ENCODE peak calls at places on chromosomes 3 and 15, in five cellular contexts. H is IMR-90, U is cardiac muscle cell, J is astrocyte of the spinal cord, G is ovary. A is an unnamed sample.
A peak's percentile ranks its signal among the peaks of the same experiment; 100 is the strongest.

GRCh38 chr3:94004301-94004910 is 24.0 kb downstream of the STX19 start:
- DNase-seq in H (peak; percentile 82), U (peak; percentile 52), J (peak; percentile 72), G (no peak), A (peak; percentile 76)

GRCh38 chr3:177746259-177747021 is 549.2 kb upstream of the TBL1XR1 start:
- DNase-seq in H (peak; percentile 83), U (no peak), J (peak; percentile 49), G (no peak), A (peak; percentile 60)

GRCh38 chr3:174016186-174016585 is 618.6 kb downstream of the NLGN1 start:
- DNase-seq in H (peak; percentile 92), U (no peak), J (peak; percentile 80), G (no peak), A (no peak)

GRCh38 chr3:188085596-188086560 is 68.1 kb upstream of the LPP start:
- DNase-seq in H (no peak), U (no peak), J (no peak), G (no peak), A (no peak)

GRCh38 chr3:64166584-64167155 is 58.6 kb downstream of the PRICKLE2 start:
- DNase-seq in H (no peak), U (peak; percentile 21), J (no peak), G (no peak), A (no peak)

GRCh38 chr3:193997228-193998192 is 138.4 kb upstream of the HES1 start:
- DNase-seq in H (no peak), U (peak; percentile 70), J (no peak), G (no peak), A (no peak)

GRCh38 chr15:72227720-72228119 is 3.3 kb downstream of the PKM start:
- DNase-seq in H (no peak), U (no peak), J (no peak), G (no peak), A (peak; percentile 21)

GRCh38 chr3:133989931-133990702 is 39.6 kb downstream of the SLCO2A1 start:
- DNase-seq in H (no peak), U (no peak), J (no peak), G (no peak), A (no peak)

GRCh38 chr3:131655076-131655685 is 152.4 kb upstream of the MRPL3 start:
- DNase-seq in H (no peak), U (no peak), J (no peak), G (no peak), A (no peak)

GRCh38 chr15:53160092-53160704 is 370.1 kb upstream of the ONECUT1 start:
- DNase-seq in H (no peak), U (no peak), J (no peak), G (peak; percentile 42), A (no peak)

GRCh38 chr3:114179575-114179974 is 723 bp upstream of the DRD3 start:
- DNase-seq in H (peak; percentile 32), U (peak; percentile 21), J (peak; percentile 24), G (no peak), A (peak; percentile 20)

GRCh38 chr15:69509131-69509530 is 56.5 kb downstream of the RPLP1 start:
- DNase-seq in H (peak; percentile 18), U (no peak), J (peak; percentile 10), G (no peak), A (no peak)

GRCh38 chr3:181384970-181385369 is 326.8 kb upstream of the SOX2 start:
- DNase-seq in H (no peak), U (no peak), J (no peak), G (no peak), A (no peak)

GRCh38 chr3:86743233-86743632 is 247.7 kb downstream of the VGLL3 start:
- DNase-seq in H (no peak), U (no peak), J (no peak), G (no peak), A (no peak)

GRCh38 chr15:90851945-90852344 is 16.4 kb upstream of the FURIN start:
- DNase-seq in H (no peak), U (no peak), J (no peak), G (no peak), A (no peak)

GRCh38 chr3:42376397-42376798 is 34.0 kb downstream of the LYZL4 start:
- DNase-seq in H (peak; percentile 72), U (no peak), J (peak; percentile 94), G (no peak), A (no peak)

GRCh38 chr15:63718590-63719035 is 115.1 kb downstream of the HERC1 start:
- DNase-seq in H (peak; percentile 84), U (no peak), J (peak; percentile 64), G (no peak), A (no peak)

GRCh38 chr3:178198329-178198728 is 337.9 kb upstream of the KCNMB2 start:
- DNase-seq in H (peak; percentile 40), U (no peak), J (peak; percentile 37), G (no peak), A (no peak)

GRCh38 chr15:34147371-34148140 is 45.7 kb downstream of the PGBD4 start:
- DNase-seq in H (peak; percentile 24), U (no peak), J (peak; percentile 14), G (no peak), A (no peak)

GRCh38 chr3:67489816-67490215 is 164.6 kb downstream of the SUCLG2 start:
- DNase-seq in H (peak; percentile 48), U (no peak), J (peak; percentile 40), G (no peak), A (no peak)

GRCh38 chr15:76165951-76166350 is 106.2 kb downstream of the TMEM266 start:
- DNase-seq in H (no peak), U (no peak), J (no peak), G (no peak), A (no peak)

GRCh38 chr15:74664028-74664616 is 31.7 kb downstream of the EDC3 start:
- DNase-seq in H (peak; percentile 75), U (no peak), J (peak; percentile 29), G (no peak), A (no peak)

DNA sequence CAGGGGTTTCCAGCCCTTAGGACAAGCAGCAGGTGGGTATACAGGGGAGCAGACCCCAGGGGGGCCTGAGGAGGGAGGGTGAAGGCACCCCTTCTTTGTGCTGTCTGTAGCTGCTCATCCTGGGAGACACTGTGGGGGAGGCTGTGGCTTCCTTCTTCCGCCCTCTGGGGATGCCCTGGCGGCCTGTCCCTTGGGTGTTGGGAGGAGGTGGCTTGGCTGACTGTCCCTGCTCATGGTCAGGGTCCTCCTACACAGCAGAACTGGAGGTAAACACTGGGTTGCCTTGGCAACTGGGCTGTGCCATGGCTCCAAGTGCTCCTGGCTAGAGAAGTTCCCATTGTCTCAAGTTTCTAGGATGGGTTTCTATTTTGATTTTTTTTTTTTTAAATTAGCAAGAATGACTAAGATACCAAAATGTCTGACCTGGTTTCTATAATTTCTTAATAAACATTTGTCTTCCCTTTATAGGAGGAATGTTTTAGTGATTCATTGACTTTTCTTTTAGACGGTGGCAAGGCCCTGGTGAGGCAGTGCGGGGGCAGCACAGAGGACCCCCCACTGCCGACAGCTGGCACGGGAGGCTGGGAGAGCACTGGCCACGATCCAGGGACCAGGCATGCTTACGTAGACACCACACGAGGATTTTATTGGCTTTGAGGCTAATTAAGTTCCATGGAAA is 12.4 kb downstream of the KLF13 start:
- DNase-seq in H (peak; percentile 79), U (peak; percentile 34), J (peak; percentile 82), G (peak; percentile 70), A (peak; percentile 71)
- TF ChIP-seq CTCF in H (no peak), U (no peak), J (no peak), G (no peak), A (no peak)

GRCh38 chr15:45186771-45187577 is 792 bp downstream of the SHF start:
- DNase-seq in H (no peak), U (peak; percentile 45), J (no peak), G (peak; percentile 65), A (no peak)
- H3K4me3 ChIP-seq in H (peak overlapping the region; percentile 68), U (peak overlapping the region; percentile 81), J (peak overlapping the region; percentile 60), G (peak overlapping the region; percentile 94), A (no peak overlapping the region)

DNA sequence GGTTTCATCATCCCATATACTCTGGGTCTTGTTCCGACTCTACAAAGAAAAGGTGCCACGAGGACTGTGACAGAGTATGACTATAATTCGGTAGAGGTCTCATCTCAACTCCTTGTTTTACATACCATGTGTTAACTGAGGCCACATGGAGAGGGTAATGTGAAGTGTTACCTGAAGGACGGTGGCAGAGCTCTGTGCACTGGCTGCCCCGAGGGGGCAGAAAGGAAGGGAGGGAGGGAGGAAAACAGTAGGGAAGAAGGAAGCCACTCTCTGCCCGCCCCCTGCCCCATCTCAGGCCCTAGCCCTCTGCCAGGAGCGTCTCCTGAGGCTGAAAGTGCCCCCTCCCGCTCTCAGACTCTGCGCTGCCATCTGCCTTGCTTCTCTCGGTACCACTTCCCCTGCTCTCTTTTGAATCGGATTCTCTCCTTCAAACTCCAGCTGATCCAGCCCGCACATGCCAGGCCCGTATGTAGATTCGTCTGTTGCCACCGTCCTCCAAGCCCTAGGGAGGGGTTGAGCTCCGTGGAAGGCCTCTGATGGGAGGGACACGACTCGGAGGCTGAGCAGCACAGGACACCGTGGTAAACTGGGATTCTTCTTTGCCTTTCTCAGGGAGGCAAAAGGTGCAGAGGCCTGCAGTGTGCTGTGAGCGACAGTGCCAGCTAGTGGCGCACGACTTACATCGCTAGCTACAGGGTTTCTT is 70.5 kb upstream of the ATP10A start:
- DNase-seq in H (peak; percentile 87), U (peak; percentile 79), J (peak; percentile 83), G (peak; percentile 64), A (peak; percentile 66)
- TF ChIP-seq CTCF in H (peak; percentile 94), U (peak; percentile 79), J (peak; percentile 89), G (peak; percentile 37), A (peak; percentile 62)

DNA sequence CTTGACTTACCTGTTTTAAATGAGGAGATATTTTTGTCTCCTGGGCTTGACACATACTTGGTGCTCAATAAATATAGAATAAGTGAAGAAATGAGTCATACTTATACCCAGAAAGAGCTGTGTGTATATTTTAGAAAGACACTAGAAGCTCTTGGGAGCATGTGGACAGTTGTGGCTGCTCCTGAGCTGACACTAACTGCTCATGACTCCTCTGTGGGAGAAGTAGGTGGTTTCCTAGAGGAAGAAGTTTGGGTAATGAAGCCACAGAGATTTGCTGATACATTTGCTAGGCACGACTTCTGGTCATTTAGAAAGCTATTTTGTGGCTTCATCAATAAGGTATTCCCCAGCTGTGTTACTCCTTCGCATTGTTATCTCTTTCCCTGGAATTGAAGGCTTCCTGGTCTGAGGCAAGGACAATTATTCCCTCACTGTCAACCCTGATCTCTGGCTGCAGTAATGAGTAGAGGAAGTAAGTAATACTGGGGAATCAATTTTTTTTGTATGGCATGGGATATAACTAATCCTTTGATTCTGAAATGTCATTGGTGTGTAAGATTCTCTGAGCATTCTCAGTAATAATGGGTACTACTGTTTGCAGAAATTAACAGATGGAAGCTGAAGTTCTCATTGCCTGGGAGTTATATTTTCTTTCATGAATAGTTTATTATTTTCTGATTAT is 79.6 kb upstream of the DCBLD2 start:
- DNase-seq in H (peak; percentile 91), U (no peak), J (peak; percentile 90), G (no peak), A (peak; percentile 89)
- H3K4me3 ChIP-seq in H (peak overlapping the region; percentile 31), U (no peak overlapping the region), J (peak overlapping the region; percentile 38), G (no peak overlapping the region), A (no peak overlapping the region)

DNA sequence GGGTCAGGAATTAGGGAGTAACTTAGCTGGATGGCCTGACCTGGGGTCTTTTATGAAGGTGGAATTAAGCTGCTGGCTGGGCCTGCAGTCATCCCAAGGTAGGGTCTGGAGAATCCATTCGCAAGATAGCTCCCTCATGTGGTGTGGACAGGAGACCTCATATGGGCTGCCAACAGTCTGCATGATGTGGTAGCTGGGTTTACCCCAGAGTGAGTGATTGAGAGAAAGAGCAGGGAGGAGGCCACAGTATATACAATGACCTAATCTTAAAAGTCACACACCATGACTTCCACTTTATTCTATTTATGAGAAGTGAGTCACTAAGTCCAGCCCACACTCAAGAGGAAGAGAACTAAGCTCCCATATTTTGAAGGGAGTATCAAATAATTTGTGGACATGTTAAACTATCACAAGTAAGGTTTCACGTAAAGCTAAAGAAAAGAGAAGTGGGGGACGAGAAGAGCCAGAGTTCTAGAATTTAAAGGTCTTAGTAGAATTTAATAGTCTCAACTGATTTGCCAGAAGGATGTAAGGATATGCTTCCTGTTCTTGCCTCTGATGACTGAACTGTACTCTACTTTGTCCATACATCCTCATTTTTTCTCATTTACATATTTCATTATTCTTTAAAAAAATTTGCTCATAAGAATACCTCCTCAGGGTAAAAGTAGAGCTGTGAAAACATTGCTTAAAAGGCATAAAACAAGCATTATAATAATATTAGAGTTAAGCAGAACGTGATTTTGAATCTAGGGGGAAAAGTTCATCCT is 184.4 kb downstream of the PEX5L start:
- DNase-seq in H (peak; percentile 92), U (no peak), J (peak; percentile 73), G (no peak), A (peak; percentile 33)
- TF ChIP-seq CTCF in H (peak; percentile 42), U (no peak), J (peak; percentile 35), G (no peak), A (no peak)

A was measured in GM12865.